ENCODE peak calls at places on chromosomes 12 and 14, in eight cellular contexts. S is activated CD8-positive, alpha-beta memory T cell treated with anti-CD3 and anti-CD28 coated beads for 4 hours; A is HT1080; B is caudate nucleus; L is ureter; I is CD8-positive, alpha-beta memory T cell; Q is substantia nigra; H is H54. Z is an unnamed sample.
A peak's percentile ranks its signal among the peaks of the same experiment; 100 is the strongest.

GRCh38 chr14:91810699-91811098 is 56.6 kb downstream of the TC2N start:
- DNase-seq in B (no peak), A (no peak), L (no peak), I (no peak), Q (no peak), H (no peak), S (no peak), Z (no peak)

GRCh38 chr14:52023518-52023917 is 34.2 kb downstream of the RTRAF start:
- DNase-seq in H (peak; percentile 39), I (no peak), Q (no peak), S (no peak), A (peak; percentile 23), L (no peak), B (no peak), Z (peak; percentile 72)

GRCh38 chr12:130925616-130926015 is 28.1 kb upstream of the ADGRD1 start:
- DNase-seq in A (no peak), S (no peak), I (no peak), L (no peak), Q (no peak), H (no peak), B (no peak), Z (no peak)

GRCh38 chr12:53623986-53624385 is 2.2 kb downstream of the ATF7 start:
- DNase-seq in B (no peak), A (no peak), H (no peak), S (no peak), Q (no peak), I (no peak), L (no peak), Z (no peak)

GRCh38 chr12:89815225-89815624 is 106.6 kb upstream of the ATP2B1 start:
- DNase-seq in B (no peak), L (no peak), H (no peak), I (no peak), S (no peak), A (no peak), Q (no peak), Z (no peak)

GRCh38 chr12:66288121-66288520 is 14.2 kb upstream of the HELB start:
- DNase-seq in S (no peak), B (no peak), Q (no peak), H (no peak), I (peak; percentile 9), L (no peak), A (no peak), Z (no peak)

GRCh38 chr14:34596891-34597290 is 33.1 kb downstream of the SNX6 start:
- DNase-seq in A (no peak), L (no peak), B (no peak), I (no peak), S (no peak), H (no peak), Q (no peak), Z (no peak)

GRCh38 chr12:9334964-9335363 is 126.8 kb upstream of the PZP start:
- DNase-seq in L (no peak), Q (no peak), B (no peak), S (no peak), I (no peak), H (no peak), A (no peak), Z (no peak)

GRCh38 chr12:78928200-78929074 is 63.9 kb downstream of the SYT1 start:
- DNase-seq in I (no peak), A (peak; percentile 86), B (no peak), S (no peak), H (peak; percentile 9), L (no peak), Q (no peak), Z (peak; percentile 99)

GRCh38 chr12:112165624-112166023 is 40.3 kb downstream of the TRAFD1 start:
- DNase-seq in B (no peak), I (no peak), S (no peak), A (no peak), Q (no peak), L (no peak), H (no peak), Z (no peak)

GRCh38 chr14:52268191-52269061 is 928 bp downstream of the PTGDR start:
- DNase-seq in Q (no peak), B (no peak), I (peak; percentile 6), S (no peak), H (no peak), A (no peak), L (no peak), Z (no peak)

GRCh38 chr12:29322157-29322556 is 58.8 kb downstream of the ERGIC2 start:
- DNase-seq in A (no peak), Q (no peak), L (no peak), H (no peak), S (no peak), B (no peak), I (no peak), Z (no peak)

GRCh38 chr14:22588419-22589095 is 467 bp downstream of the DAD1 start:
- DNase-seq in H (no peak), B (no peak), L (no peak), S (no peak), A (no peak), Q (no peak), I (no peak), Z (no peak)

GRCh38 chr12:50287271-50287670 is 4.0 kb upstream of the LIMA1 start:
- DNase-seq in A (no peak), I (no peak), Q (no peak), H (no peak), S (no peak), B (no peak), L (no peak), Z (no peak)

GRCh38 chr14:61178226-61179060 is 102.7 kb downstream of the TMEM30B start:
- DNase-seq in S (no peak), I (no peak), H (peak; percentile 65), B (no peak), A (peak; percentile 97), L (no peak), Q (no peak), Z (peak; percentile 80)

GRCh38 chr12:121061831-121062230 is 22.8 kb upstream of the OASL start:
- DNase-seq in Q (no peak), H (no peak), L (no peak), B (no peak), A (no peak), I (no peak), S (no peak), Z (peak; percentile 15)

GRCh38 chr14:67335781-67336180 is 23.8 kb downstream of the ATP6V1D start:
- DNase-seq in S (no peak), I (no peak), L (no peak), H (no peak), A (no peak), B (no peak), Q (no peak), Z (no peak)

GRCh38 chr14:67815573-67816235 is 686 bp downstream of the ZFYVE26 start:
- DNase-seq in L (no peak), I (no peak), Q (no peak), H (no peak), B (no peak), A (peak; percentile 18), S (no peak), Z (no peak)

GRCh38 chr12:6074394-6074793 is 50.1 kb downstream of the VWF start:
- DNase-seq in L (no peak), H (no peak), S (no peak), B (no peak), Q (no peak), I (no peak), A (no peak), Z (no peak)

GRCh38 chr12:62581288-62582064 is 114.8 kb downstream of the MON2 start:
- DNase-seq in Q (no peak), H (no peak), I (no peak), L (no peak), B (no peak), A (peak; percentile 68), S (no peak), Z (peak; percentile 41)

GRCh38 chr14:95510804-95511203 is 5.6 kb downstream of the SYNE3 start:
- DNase-seq in B (no peak), Q (no peak), S (no peak), H (no peak), L (no peak), I (no peak), A (no peak), Z (no peak)

GRCh38 chr12:34604227-34604626 is 581.9 kb downstream of the ALG10 start:
- DNase-seq in S (no peak), A (no peak), I (no peak), H (no peak), B (no peak), Q (no peak), L (no peak), Z (no peak)

GRCh38 chr14:59490756-59491155 is 6.4 kb downstream of the JKAMP start:
- DNase-seq in Q (no peak), A (peak; percentile 62), L (no peak), H (no peak), S (no peak), B (no peak), I (no peak), Z (no peak)

GRCh38 chr14:21634840-21635239 is at the start of gene OR10G2:
- DNase-seq in A (no peak), L (no peak), Q (no peak), S (no peak), H (no peak), B (no peak), I (no peak), Z (no peak)

GRCh38 chr12:41983394-41983793 is 161.3 kb downstream of the GXYLT1 start:
- DNase-seq in H (no peak), I (no peak), A (no peak), S (no peak), Q (peak; percentile 2), B (no peak), L (no peak), Z (peak; percentile 18)

GRCh38 chr12:1837541-1838206 is 17.3 kb downstream of the LRTM2 start:
- DNase-seq in S (no peak), B (no peak), L (no peak), H (peak; percentile 73), Q (no peak), A (peak; percentile 18), I (no peak), Z (no peak)

GRCh38 chr12:57202321-57202720 is 14.3 kb upstream of the NXPH4 start:
- DNase-seq in H (no peak), A (no peak), Q (no peak), L (no peak), B (no peak), S (no peak), I (no peak), Z (no peak)

GRCh38 chr14:76950043-76951020 is 78.2 kb downstream of the IRF2BPL start:
- DNase-seq in H (no peak), S (no peak), L (no peak), B (no peak), I (no peak), Q (peak; percentile 6), A (peak; percentile 25), Z (no peak)

GRCh38 chr12:1357171-1357570 is 237.2 kb downstream of the FBXL14 start:
- DNase-seq in Q (no peak), H (peak; percentile 38), S (no peak), L (no peak), I (no peak), B (no peak), A (peak; percentile 50), Z (peak; percentile 58)

GRCh38 chr12:114636723-114637480 is 47.1 kb downstream of the TBX3 start:
- DNase-seq in A (no peak), I (no peak), L (peak; percentile 59), S (no peak), H (peak; percentile 15), B (no peak), Q (no peak), Z (no peak)

GRCh38 chr12:116547955-116548471 is 11.2 kb upstream of the MAP1LC3B2 start:
- DNase-seq in L (no peak), I (no peak), S (no peak), B (no peak), Q (no peak), A (peak; percentile 34), H (no peak), Z (no peak)

GRCh38 chr14:72736348-72736747 is 157.6 kb downstream of the DPF3 start:
- DNase-seq in H (peak; percentile 32), Q (no peak), L (no peak), S (no peak), A (peak; percentile 6), B (no peak), I (no peak), Z (peak; percentile 18)

GRCh38 chr12:82959821-82960220 is 273.1 kb downstream of the TMTC2 start:
- DNase-seq in I (no peak), B (no peak), S (no peak), L (no peak), H (no peak), Q (no peak), A (no peak), Z (no peak)

GRCh38 chr12:93154096-93154728 is 223.5 kb upstream of the NUDT4 start:
- DNase-seq in A (no peak), L (no peak), I (no peak), S (no peak), B (no peak), H (no peak), Q (no peak), Z (no peak)

Z was measured in NCI-H226.